ENCODE peak calls at places on chromosomes 6 and 20, in six cellular contexts. K, W, O, R, T and N are unnamed samples.

GRCh38 chr6:166815629-166816028 is 140.7 kb downstream of the RNASET2 start:
- DNase-seq in K (no peak), W (no peak), O (no peak), R (no peak), T (peak), N (no peak)

GRCh38 chr6:44696099-44696498 is 308.6 kb downstream of the CDC5L start:
- DNase-seq in K (no peak), W (no peak), O (no peak), R (no peak), T (no peak), N (no peak)

GRCh38 chr6:105519954-105520353 is 117.1 kb upstream of the PREP start:
- DNase-seq in K (no peak), W (no peak), O (no peak), R (no peak), T (no peak), N (no peak)

GRCh38 chr20:1337441-1337840 is 8.5 kb upstream of the SDCBP2 start:
- DNase-seq in K (no peak), W (no peak), O (no peak), R (no peak), T (no peak), N (no peak)

GRCh38 chr6:170200458-170200891 is 90.4 kb downstream of the DLL1 start:
- DNase-seq in K (no peak), W (no peak), O (no peak), R (no peak), T (no peak), N (peak)

GRCh38 chr6:13259393-13259792 is 68.9 kb downstream of the TBC1D7 start:
- DNase-seq in K (no peak), W (no peak), O (no peak), R (no peak), T (no peak), N (no peak)

GRCh38 chr20:60572991-60573390 is 614.8 kb downstream of the CDH26 start:
- DNase-seq in K (peak), W (no peak), O (peak), R (no peak), T (no peak), N (no peak)

GRCh38 chr6:143160439-143161220 is 99.9 kb downstream of the AIG1 start:
- DNase-seq in K (no peak), W (no peak), O (no peak), R (no peak), T (no peak), N (no peak)

GRCh38 chr6:170393807-170394399 is 87.3 kb downstream of the FAM120B start:
- DNase-seq in K (no peak), W (no peak), O (no peak), R (no peak), T (no peak), N (no peak)

GRCh38 chr20:54177378-54177777 is 3.6 kb upstream of the CYP24A1 start:
- DNase-seq in K (no peak), W (no peak), O (no peak), R (no peak), T (no peak), N (no peak)

GRCh38 chr20:57143173-57143572 is 123.3 kb downstream of the BMP7 start:
- DNase-seq in K (no peak), W (no peak), O (no peak), R (no peak), T (no peak), N (no peak)

GRCh38 chr6:122615409-122615808 is 5.2 kb downstream of the PKIB start:
- DNase-seq in K (no peak), W (no peak), O (no peak), R (no peak), T (no peak), N (no peak)

GRCh38 chr6:37170273-37171140 is 555 bp downstream of the PIM1 start:
- DNase-seq in K (no peak), W (no peak), O (peak), R (peak), T (peak), N (no peak)

GRCh38 chr20:11101243-11101642 is 427.4 kb upstream of the JAG1 start:
- DNase-seq in K (no peak), W (no peak), O (no peak), R (no peak), T (peak), N (no peak)

GRCh38 chr6:9248125-9248524 is 812.8 kb upstream of the SLC35B3 start:
- DNase-seq in K (no peak), W (no peak), O (no peak), R (no peak), T (no peak), N (no peak)

GRCh38 chr6:145882121-145882531 is 67.5 kb upstream of the FBXO30 start:
- DNase-seq in K (no peak), W (no peak), O (no peak), R (no peak), T (no peak), N (no peak)

GRCh38 chr6:44495036-44495901 is 107.8 kb downstream of the CDC5L start:
- DNase-seq in K (no peak), W (no peak), O (no peak), R (no peak), T (no peak), N (no peak)

GRCh38 chr6:22877946-22878705 is 308.8 kb downstream of the HDGFL1 start:
- DNase-seq in K (peak), W (peak), O (no peak), R (no peak), T (no peak), N (no peak)

GRCh38 chr6:13762648-13763441 is 51.2 kb upstream of the RANBP9 start:
- DNase-seq in K (peak), W (no peak), O (no peak), R (no peak), T (peak), N (no peak)